ENCODE peak calls at places on chromosomes 12 and 14, in nine cellular contexts. U, T, S, G, Q, F, B, M and E are unnamed samples.

GRCh38 chr12:101209319-101210302 is at the start of gene SLC5A8:
- DNase-seq in B (peak), T (no peak), F (no peak), G (no peak), M (peak), Q (no peak), S (no peak), U (no peak), E (no peak)

GRCh38 chr12:53044052-53044581 is 5.7 kb upstream of the TNS2 start:
- DNase-seq in B (no peak), M (peak), T (no peak), S (no peak), Q (no peak), G (no peak), F (no peak), U (peak), E (peak)

GRCh38 chr12:75177997-75178396 is 31.6 kb downstream of the KCNC2 start:
- DNase-seq in S (peak), U (peak), T (no peak), M (peak), F (peak), Q (peak), G (no peak), B (peak), E (no peak)

GRCh38 chr12:10719482-10719881 is 3.6 kb downstream of the YBX3 start:
- DNase-seq in F (no peak), M (no peak), B (no peak), T (no peak), G (no peak), Q (peak), S (peak), U (peak), E (no peak)

GRCh38 chr14:51507556-51508511 is 143.9 kb upstream of the FRMD6 start:
- DNase-seq in B (peak), T (no peak), U (peak), M (peak), F (no peak), S (peak), Q (no peak), G (no peak), E (peak)

GRCh38 chr14:89331398-89331797 is 85.6 kb downstream of the FOXN3 start:
- DNase-seq in Q (no peak), S (no peak), F (no peak), U (no peak), M (no peak), B (no peak), G (no peak), T (no peak), E (no peak)

GRCh38 chr14:82420874-82421273 is 887.2 kb upstream of the SEL1L start:
- DNase-seq in Q (no peak), F (no peak), T (no peak), B (no peak), G (no peak), M (no peak), U (no peak), S (no peak), E (no peak)

GRCh38 chr14:96206461-96206860 is 1.8 kb downstream of the BDKRB2 start:
- DNase-seq in T (no peak), M (no peak), G (no peak), S (no peak), F (no peak), U (no peak), B (peak), Q (peak), E (no peak)

GRCh38 chr12:88026196-88026595 is 3.0 kb downstream of the C12orf50 start:
- DNase-seq in T (no peak), Q (no peak), S (no peak), M (no peak), B (peak), F (no peak), U (no peak), G (no peak), E (no peak)

GRCh38 chr12:92753976-92754885 is 51.4 kb downstream of the PLEKHG7 start:
- DNase-seq in B (no peak), S (peak), U (peak), Q (no peak), G (no peak), M (no peak), F (no peak), T (no peak), E (no peak)

GRCh38 chr14:61452452-61452851 is 131.1 kb downstream of the PRKCH start:
- DNase-seq in T (peak), M (no peak), G (no peak), F (no peak), S (no peak), B (no peak), U (no peak), Q (no peak), E (no peak)

GRCh38 chr12:46470039-46470627 is 97.6 kb upstream of the SLC38A2 start:
- DNase-seq in G (no peak), S (no peak), B (no peak), T (peak), U (no peak), M (no peak), F (no peak), Q (no peak), E (no peak)

GRCh38 chr14:99654235-99655000 is 9.5 kb downstream of the HHIPL1 start:
- DNase-seq in T (no peak), S (peak), U (peak), B (peak), G (no peak), Q (peak), F (peak), M (peak), E (no peak)

GRCh38 chr12:132197581-132198281 is 53.5 kb downstream of the NOC4L start:
- DNase-seq in S (peak), B (no peak), G (no peak), F (no peak), Q (no peak), M (no peak), T (no peak), U (peak), E (no peak)

GRCh38 chr12:124387510-124387855 is 92.6 kb downstream of the RFLNA start:
- DNase-seq in G (no peak), M (peak), S (no peak), U (no peak), F (no peak), Q (no peak), T (no peak), B (no peak), E (no peak)

GRCh38 chr12:107655281-107656065 is 30.1 kb upstream of the PWP1 start:
- DNase-seq in U (no peak), M (no peak), Q (no peak), T (no peak), S (no peak), G (no peak), B (no peak), F (no peak), E (no peak)